ENCODE peak calls at places on chromosomes 16 and 17, in nine cellular contexts. U is heart left ventricle, F is AG04449, I is cardiac muscle cell, E is mammary epithelial cell, D is OCI-LY7, G is cardiac fibroblast, S is AG04450, T is GM06990. C is an unnamed sample.

GRCh38 chr17:67606471-67606870 is 111.3 kb upstream of the NOL11 start:
- DNase-seq in U (peak; percentile 54), F (no peak), I (peak; percentile 49), E (no peak), D (no peak), G (peak; percentile 28), S (no peak), T (no peak), C (no peak)

GRCh38 chr17:14211246-14211645 is 25.4 kb downstream of the CDRT15 start:
- DNase-seq in U (no peak), F (no peak), I (no peak), E (no peak), D (no peak), G (no peak), S (no peak), T (no peak), C (no peak)

GRCh38 chr17:50115744-50116143 is 14.2 kb downstream of the SAMD14 start:
- DNase-seq in U (no peak), F (no peak), I (no peak), E (no peak), D (no peak), G (no peak), S (no peak), T (no peak), C (no peak)

GRCh38 chr17:61997649-61998048 is 67.4 kb downstream of the MED13 start:
- DNase-seq in U (no peak), F (no peak), I (peak; percentile 27), E (peak; percentile 55), D (no peak), G (peak; percentile 52), S (no peak), T (no peak), C (no peak)

GRCh38 chr16:27405546-27406451 is 3.8 kb downstream of the IL21R start:
- DNase-seq in U (no peak), F (no peak), I (peak; percentile 29), E (no peak), D (peak; percentile 41), G (peak; percentile 51), S (no peak), T (peak; percentile 82), C (no peak)

GRCh38 chr17:65156185-65156834 is 19.1 kb downstream of the RGS9 start:
- DNase-seq in U (no peak), F (no peak), I (no peak), E (no peak), D (no peak), G (no peak), S (no peak), T (no peak), C (no peak)

GRCh38 chr17:2054740-2055493 is at the start of gene HIC1:
- DNase-seq in U (peak; percentile 84), F (no peak), I (peak; percentile 84), E (peak; percentile 57), D (peak; percentile 78), G (peak; percentile 83), S (no peak), T (peak; percentile 88), C (no peak)

GRCh38 chr16:55663770-55664677 is 8.2 kb downstream of the SLC6A2 start:
- DNase-seq in U (no peak), F (no peak), I (no peak), E (peak; percentile 83), D (no peak), G (no peak), S (no peak), T (no peak), C (no peak)

GRCh38 chr17:20944014-20944905 is 98.6 kb downstream of the USP22 start:
- DNase-seq in U (no peak), F (no peak), I (no peak), E (peak; percentile 57), D (peak; percentile 53), G (no peak), S (no peak), T (no peak), C (no peak)

GRCh38 chr17:63652106-63652505 is 29.9 kb downstream of the MAP3K3 start:
- DNase-seq in U (no peak), F (no peak), I (peak; percentile 3), E (no peak), D (no peak), G (no peak), S (no peak), T (no peak), C (no peak)

GRCh38 chr16:49281843-49282642 is 405 bp upstream of the CBLN1 start:
- DNase-seq in U (peak; percentile 85), F (no peak), I (peak; percentile 76), E (peak; percentile 42), D (peak; percentile 97), G (peak; percentile 56), S (no peak), T (peak; percentile 87), C (no peak)

GRCh38 chr16:15466886-15467781 is 32.7 kb downstream of the BMERB1 start:
- DNase-seq in U (no peak), F (no peak), I (peak; percentile 19), E (no peak), D (no peak), G (no peak), S (no peak), T (no peak), C (no peak)

GRCh38 chr16:66510711-66511614 is 39.0 kb downstream of the TK2 start:
- DNase-seq in U (no peak), F (no peak), I (peak; percentile 54), E (no peak), D (no peak), G (peak; percentile 49), S (no peak), T (no peak), C (no peak)

GRCh38 chr17:41692722-41693521 is 4.2 kb downstream of the EIF1 start:
- DNase-seq in U (no peak), F (no peak), I (no peak), E (peak; percentile 49), D (no peak), G (peak; percentile 31), S (no peak), T (no peak), C (no peak)

GRCh38 chr17:45784583-45785372 is 658 bp downstream of the CRHR1 start:
- DNase-seq in U (no peak), F (no peak), I (peak; percentile 30), E (peak; percentile 14), D (no peak), G (peak; percentile 5), S (no peak), T (no peak), C (no peak)

GRCh38 chr17:79299349-79299748 is 224.7 kb downstream of the ENGASE start:
- DNase-seq in U (no peak), F (no peak), I (no peak), E (no peak), D (peak; percentile 69), G (no peak), S (no peak), T (no peak), C (no peak)

GRCh38 chr17:21522755-21523154 is 146.6 kb downstream of the KCNJ12 start:
- DNase-seq in U (no peak), F (no peak), I (no peak), E (no peak), D (no peak), G (no peak), S (no peak), T (no peak), C (no peak)

GRCh38 chr17:79991924-79992656 is 43.6 kb downstream of the TBC1D16 start:
- DNase-seq in U (peak; percentile 64), F (no peak), I (peak; percentile 9), E (no peak), D (no peak), G (no peak), S (no peak), T (no peak), C (no peak)

DNA sequence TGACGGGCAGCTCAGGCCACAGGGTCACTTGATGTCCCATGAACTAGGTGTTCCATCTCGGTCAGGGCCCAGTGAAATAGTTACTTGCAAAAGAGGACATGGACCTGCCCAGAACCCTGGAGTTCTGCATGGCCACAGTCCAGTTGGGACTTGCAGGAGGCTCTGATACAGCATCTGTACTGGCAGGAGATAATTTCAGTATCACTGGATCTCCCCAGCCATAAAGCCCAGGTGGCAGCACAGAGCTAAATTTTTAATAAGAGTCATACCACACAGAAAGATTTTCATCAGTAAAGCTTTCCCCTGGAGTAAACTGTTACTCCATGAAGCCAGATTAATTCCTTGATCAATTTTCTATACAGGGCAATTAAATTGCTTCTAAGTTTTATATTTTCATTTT is 18.0 kb upstream of the SLC16A5 start:
- DNase-seq in U (no peak), F (no peak), I (no peak), E (no peak), D (peak; percentile 41), G (peak; percentile 34), S (no peak), T (no peak), C (no peak)
- TF ChIP-seq CTCF in U (peak; percentile 27), F (peak; percentile 36), I (no peak), E (peak; percentile 34), D (peak; percentile 76), G (peak; percentile 38), S (peak; percentile 47), T (peak; percentile 24), C (peak; percentile 35)

GRCh38 chr16:57801856-57802634 is at the start of gene KIFC3:
- DNase-seq in U (peak; percentile 92), F (no peak), I (peak; percentile 84), E (peak; percentile 50), D (peak; percentile 12), G (peak; percentile 83), S (no peak), T (no peak), C (no peak)
- H3K4me3 ChIP-seq in U (peak within 1 kb of the TSS; percentile 85), F (peak within 1 kb of the TSS; percentile 75), I (peak within 1 kb of the TSS; percentile 51), E (peak within 1 kb of the TSS; percentile 66), D (no peak within 1 kb of the TSS), G (peak within 1 kb of the TSS; percentile 67), S (peak within 1 kb of the TSS; percentile 78), T (no peak within 1 kb of the TSS), C (peak within 1 kb of the TSS; percentile 61)

GRCh38 chr16:183005-183404 is 2.7 kb downstream of the HBQ1 start:
- DNase-seq in U (no peak), F (no peak), I (no peak), E (no peak), D (no peak), G (no peak), S (no peak), T (no peak), C (no peak)
- TF ChIP-seq CTCF in U (no peak), F (no peak), I (no peak), E (no peak), D (no peak), G (no peak), S (no peak), T (no peak), C (no peak)

GRCh38 chr16:58039829-58040495 is 14.4 kb downstream of the MMP15 start:
- DNase-seq in U (no peak), F (no peak), I (no peak), E (no peak), D (no peak), G (no peak), S (no peak), T (no peak), C (no peak)

GRCh38 chr16:58036943-58037342 is 11.4 kb downstream of the MMP15 start:
- DNase-seq in U (no peak), F (no peak), I (no peak), E (no peak), D (no peak), G (no peak), S (no peak), T (no peak), C (no peak)

GRCh38 chr16:58040496-58040846 is 14.9 kb downstream of the MMP15 start:
- DNase-seq in U (no peak), F (no peak), I (no peak), E (no peak), D (no peak), G (no peak), S (no peak), T (no peak), C (no peak)

GRCh38 chr16:58037365-58038057 is 12.0 kb downstream of the MMP15 start:
- DNase-seq in U (no peak), F (no peak), I (no peak), E (no peak), D (no peak), G (no peak), S (no peak), T (no peak), C (no peak)

GRCh38 chr16:58038219-58038641 is 12.7 kb downstream of the MMP15 start:
- DNase-seq in U (no peak), F (no peak), I (no peak), E (no peak), D (no peak), G (no peak), S (no peak), T (no peak), C (no peak)
- H3K4me3 ChIP-seq in U (no peak overlapping the region), F (no peak overlapping the region), I (no peak overlapping the region), E (no peak overlapping the region), D (no peak overlapping the region), G (no peak overlapping the region), S (no peak overlapping the region), T (no peak overlapping the region), C (no peak overlapping the region)